ENCODE peak calls at places on chromosomes 2 and 18, in seven cellular contexts. C, I, X, M, N, B and F are unnamed samples.

GRCh38 chr2:1847846-1848598 is 103.7 kb upstream of the PXDN start:
- DNase-seq in B (no peak), M (no peak), N (no peak), C (no peak), I (no peak), X (no peak), F (no peak)

GRCh38 chr2:68045337-68045736 is 17.5 kb downstream of the C1D start:
- DNase-seq in C (no peak), N (no peak), X (no peak), B (no peak), I (no peak), M (no peak), F (no peak)

GRCh38 chr18:46070683-46071614 is 1.1 kb downstream of the PSTPIP2 start:
- DNase-seq in I (peak), B (no peak), X (no peak), N (no peak), M (no peak), C (no peak), F (peak)

GRCh38 chr2:212027681-212028628 is 510.6 kb downstream of the ERBB4 start:
- DNase-seq in N (no peak), B (no peak), X (no peak), M (no peak), C (no peak), I (no peak), F (no peak)

GRCh38 chr2:240137596-240138274 is 1.6 kb upstream of the COPS9 start:
- DNase-seq in B (no peak), X (no peak), I (no peak), N (peak), C (peak), M (no peak), F (peak)

GRCh38 chr2:132620115-132620514 is 49.9 kb downstream of the LYPD1 start:
- DNase-seq in M (no peak), I (no peak), N (no peak), B (peak), C (no peak), X (no peak), F (no peak)

GRCh38 chr2:128638741-128639477 is 320.2 kb upstream of the HS6ST1 start:
- DNase-seq in N (peak), M (peak), I (peak), C (peak), X (no peak), B (peak), F (no peak)

GRCh38 chr2:148875387-148876051 is 492 bp downstream of the KIF5C start:
- DNase-seq in X (no peak), I (no peak), C (no peak), N (no peak), B (peak), M (no peak), F (peak)

GRCh38 chr2:231717281-231718180 is 9.2 kb downstream of the PTMA start:
- DNase-seq in C (no peak), X (no peak), B (peak), I (no peak), M (no peak), N (peak), F (peak)

GRCh38 chr2:178912416-178913056 is 105.3 kb upstream of the TTN start:
- DNase-seq in C (no peak), M (no peak), B (no peak), N (no peak), I (no peak), X (no peak), F (no peak)

GRCh38 chr2:75707901-75708300 is 2.8 kb downstream of the GCFC2 start:
- DNase-seq in C (no peak), B (peak), X (no peak), N (no peak), M (no peak), I (no peak), F (no peak)

GRCh38 chr2:240239325-240239724 is 98.9 kb upstream of the OTOS start:
- DNase-seq in B (no peak), M (peak), X (no peak), N (no peak), C (peak), I (no peak), F (no peak)

GRCh38 chr2:51920509-51920908 is 888.6 kb upstream of the NRXN1 start:
- DNase-seq in M (no peak), I (no peak), C (no peak), B (no peak), N (no peak), X (no peak), F (no peak)

GRCh38 chr18:60446821-60447220 is 74.2 kb upstream of the MC4R start:
- DNase-seq in B (peak), X (no peak), I (no peak), N (no peak), M (no peak), C (no peak), F (no peak)

GRCh38 chr18:77551055-77551454 is 301.4 kb downstream of the GALR1 start:
- DNase-seq in N (no peak), X (no peak), M (no peak), I (no peak), B (no peak), C (no peak), F (no peak)

GRCh38 chr2:46669996-46670793 is 190.8 kb downstream of the TMEM247 start:
- DNase-seq in B (peak), X (no peak), I (no peak), M (no peak), C (no peak), N (no peak), F (no peak)

GRCh38 chr18:49754866-49755265 is 58.5 kb downstream of the ACAA2 start:
- DNase-seq in M (no peak), B (no peak), X (no peak), C (peak), N (no peak), I (no peak), F (no peak)

GRCh38 chr2:67340118-67341011 is 56.8 kb upstream of the ETAA1 start:
- DNase-seq in N (no peak), M (no peak), X (no peak), B (peak), C (no peak), I (no peak), F (no peak)

GRCh38 chr2:60424233-60424632 is 129.2 kb downstream of the BCL11A start:
- DNase-seq in C (no peak), I (no peak), M (no peak), B (no peak), X (no peak), N (no peak), F (no peak)

GRCh38 chr2:42510191-42510929 is 16.6 kb upstream of the KCNG3 start:
- DNase-seq in B (no peak), X (no peak), M (no peak), C (no peak), I (peak), N (no peak), F (peak)

GRCh38 chr18:78542204-78542603 is 437.4 kb upstream of the SALL3 start:
- DNase-seq in N (peak), B (no peak), X (no peak), C (peak), I (no peak), M (no peak), F (no peak)